ENCODE peak calls at places on chromosome 21, in five cellular contexts. J is HuH-7.5, K is progenitor cell of endocrine pancreas, X is left cardiac atrium, A is T-cell. Q is an unnamed sample.

GRCh38 chr21:46304437-46304836 is 18.3 kb downstream of the YBEY start:
- DNase-seq in J (no peak), K (no peak), A (no peak), X (no peak), Q (no peak)

GRCh38 chr21:37219766-37220432 is 47.2 kb downstream of the VPS26C start:
- DNase-seq in K (no peak), J (no peak), A (peak; percentile 47), X (no peak), Q (no peak)

GRCh38 chr21:43935711-43936110 is 70.7 kb downstream of the AGPAT3 start:
- DNase-seq in A (no peak), X (no peak), K (no peak), J (no peak), Q (no peak)

GRCh38 chr21:42931560-42932235 is 6.3 kb upstream of the ERVH48-1 start:
- DNase-seq in K (no peak), J (no peak), X (no peak), A (no peak), Q (no peak)

GRCh38 chr21:44375281-44375651 is 21.8 kb downstream of the TRPM2 start:
- DNase-seq in J (no peak), X (no peak), A (peak; percentile 62), K (no peak), Q (no peak)

GRCh38 chr21:29501451-29501850 is 202.7 kb downstream of the BACH1 start:
- DNase-seq in K (no peak), J (no peak), X (no peak), A (no peak), Q (no peak)

GRCh38 chr21:46187814-46188213 is 3.6 kb upstream of the SPATC1L start:
- DNase-seq in A (no peak), X (no peak), K (no peak), J (no peak), Q (no peak)

GRCh38 chr21:38950388-38951094 is 144.8 kb downstream of the ETS2 start:
- DNase-seq in X (no peak), J (no peak), K (no peak), A (no peak), Q (no peak)